ENCODE peak calls at places on chromosomes 3 and 15, in seven cellular contexts. E is mesendoderm, D is IMR-90, L is H1, A is neuronal stem cell, N is mesenchymal stem cell, P is trophoblast cell. Y is an unnamed sample.

GRCh38 chr15:63879211-63879610 is 45.5 kb upstream of the HERC1 start:
- DNase-seq in E (peak; percentile 32), D (no peak), L (no peak), A (peak; percentile 18), N (no peak), P (no peak), Y (no peak)

GRCh38 chr3:190064112-190064511 is 56.6 kb downstream of the P3H2 start:
- DNase-seq in E (no peak), D (peak; percentile 95), L (no peak), A (no peak), N (peak; percentile 90), P (no peak), Y (no peak)

GRCh38 chr15:75347222-75348033 is 589 bp downstream of the NEIL1 start:
- DNase-seq in E (peak; percentile 36), D (no peak), L (no peak), A (no peak), N (peak; percentile 24), P (no peak), Y (peak; percentile 65)

GRCh38 chr3:149815728-149816127 is 2.7 kb downstream of the RNF13 start:
- DNase-seq in E (no peak), D (no peak), L (no peak), A (no peak), N (no peak), P (no peak), Y (no peak)

GRCh38 chr3:172680684-172681083 is 30.2 kb downstream of the NCEH1 start:
- DNase-seq in E (no peak), D (no peak), L (no peak), A (no peak), N (no peak), P (no peak), Y (no peak)

GRCh38 chr15:74337607-74338211 is 29.7 kb downstream of the CYP11A1 start:
- DNase-seq in E (no peak), D (no peak), L (no peak), A (no peak), N (no peak), P (no peak), Y (no peak)

GRCh38 chr3:129606522-129607390 is at the start of gene PLXND1:
- DNase-seq in E (peak; percentile 90), D (peak; percentile 39), L (no peak), A (no peak), N (peak; percentile 87), P (no peak), Y (peak; percentile 77)

GRCh38 chr3:16917980-16918682 is 33.4 kb downstream of the PLCL2 start:
- DNase-seq in E (no peak), D (no peak), L (no peak), A (no peak), N (no peak), P (no peak), Y (no peak)

GRCh38 chr3:66537735-66538134 is 36.9 kb upstream of the LRIG1 start:
- DNase-seq in E (no peak), D (no peak), L (no peak), A (no peak), N (no peak), P (no peak), Y (no peak)

GRCh38 chr15:45143056-45143455 is 13.3 kb downstream of the DUOX1 start:
- DNase-seq in E (no peak), D (no peak), L (no peak), A (no peak), N (no peak), P (no peak), Y (no peak)
- H2AK5ac ChIP-seq in E (no peak overlapping the region), D (no peak overlapping the region), L (no peak overlapping the region), A (no peak overlapping the region), N (no peak overlapping the region), P (no peak overlapping the region), Y (no peak overlapping the region)

GRCh38 chr15:60781211-60781713 is 302.3 kb upstream of the ICE2 start:
- DNase-seq in E (no peak), D (no peak), L (no peak), A (no peak), N (no peak), P (no peak), Y (no peak)

GRCh38 chr15:60780147-60780546 is 301.2 kb upstream of the ICE2 start:
- DNase-seq in E (no peak), D (no peak), L (no peak), A (no peak), N (no peak), P (no peak), Y (no peak)

GRCh38 chr15:60774829-60775228 is 295.9 kb upstream of the ICE2 start:
- DNase-seq in E (no peak), D (no peak), L (no peak), A (no peak), N (no peak), P (no peak), Y (no peak)

GRCh38 chr15:60773893-60774292 is 295.0 kb upstream of the ICE2 start:
- DNase-seq in E (no peak), D (peak; percentile 38), L (no peak), A (no peak), N (peak; percentile 27), P (no peak), Y (no peak)

DNA sequence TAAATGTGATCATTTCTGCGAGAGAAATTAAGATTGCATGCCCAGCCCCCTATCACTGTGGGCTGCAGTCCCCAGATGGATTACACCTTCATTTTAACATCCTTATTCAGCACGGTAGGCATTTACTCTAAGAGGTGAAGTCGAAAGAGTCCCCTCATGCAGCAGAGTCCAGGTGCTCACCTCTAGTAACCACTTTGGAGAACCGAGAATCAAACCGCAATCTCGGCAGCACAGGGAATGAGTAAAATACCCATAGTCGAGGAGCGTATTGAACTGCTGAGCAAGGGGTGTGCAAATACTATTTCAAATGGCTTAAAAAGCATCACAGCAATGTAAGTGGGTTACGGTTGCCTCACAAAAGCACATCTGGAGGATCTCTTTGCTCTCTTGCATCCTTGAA is 298.6 kb upstream of the ICE2 start:
- DNase-seq in E (no peak), D (no peak), L (no peak), A (no peak), N (no peak), P (no peak), Y (no peak)
- H4K8ac ChIP-seq in E (no peak overlapping the region), D (no peak overlapping the region), L (no peak overlapping the region), A (no peak overlapping the region), N (no peak overlapping the region), P (no peak overlapping the region), Y (no peak overlapping the region)

GRCh38 chr3:79390352-79390751 is 377.4 kb downstream of the ROBO1 start:
- DNase-seq in E (no peak), D (no peak), L (no peak), A (no peak), N (no peak), P (no peak), Y (no peak)

GRCh38 chr3:79383402-79384012 is 384.3 kb downstream of the ROBO1 start:
- DNase-seq in E (no peak), D (peak; percentile 39), L (no peak), A (no peak), N (peak; percentile 46), P (no peak), Y (no peak)

GRCh38 chr3:79380581-79380980 is 387.2 kb downstream of the ROBO1 start:
- DNase-seq in E (no peak), D (peak; percentile 17), L (no peak), A (no peak), N (no peak), P (no peak), Y (no peak)

DNA sequence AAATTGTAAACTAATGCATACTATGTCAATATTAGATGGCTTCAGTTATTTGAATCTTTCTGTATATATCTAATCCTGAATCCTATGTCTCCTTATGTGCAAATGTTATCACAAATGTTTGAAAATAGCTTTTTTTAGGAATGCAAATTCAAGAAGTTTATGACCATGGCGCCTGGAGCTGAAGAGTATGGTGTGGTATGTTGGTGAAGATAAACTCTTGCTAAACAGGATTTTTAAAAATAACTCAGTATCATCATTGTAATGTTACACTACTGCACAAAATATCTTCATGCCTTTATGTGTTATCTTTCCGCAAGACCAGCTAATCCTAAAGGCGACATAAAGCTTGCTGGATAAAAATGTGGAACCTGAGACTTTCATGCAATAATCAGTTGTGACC is 382.6 kb downstream of the ROBO1 start:
- DNase-seq in E (no peak), D (no peak), L (no peak), A (no peak), N (no peak), P (peak; percentile 54), Y (no peak)
- H2AK5ac ChIP-seq in E (no peak overlapping the region), D (no peak overlapping the region), L (no peak overlapping the region), A (no peak overlapping the region), N (no peak overlapping the region), P (no peak overlapping the region), Y (no peak overlapping the region)

GRCh38 chr3:170985304-170985703 is 41.2 kb downstream of the SLC2A2 start:
- DNase-seq in E (no peak), D (no peak), L (no peak), A (no peak), N (no peak), P (no peak), Y (no peak)
- H4K8ac ChIP-seq in E (no peak overlapping the region), D (no peak overlapping the region), L (no peak overlapping the region), A (no peak overlapping the region), N (no peak overlapping the region), P (no peak overlapping the region), Y (no peak overlapping the region)

GRCh38 chr3:53257465-53257864 is 1.6 kb upstream of the TKT start:
- DNase-seq in E (no peak), D (no peak), L (no peak), A (no peak), N (no peak), P (no peak), Y (no peak)
- H2AK5ac ChIP-seq in E (no peak overlapping the region), D (no peak overlapping the region), L (peak overlapping the region; percentile 6), A (peak overlapping the region; percentile 98), N (no peak overlapping the region), P (peak overlapping the region; percentile 41), Y (no peak overlapping the region)

GRCh38 chr3:10021856-10022775 is 4.1 kb upstream of the FANCD2 start:
- DNase-seq in E (no peak), D (no peak), L (no peak), A (no peak), N (no peak), P (no peak), Y (no peak)
- H4K8ac ChIP-seq in E (no peak overlapping the region), D (no peak overlapping the region), L (no peak overlapping the region), A (no peak overlapping the region), N (no peak overlapping the region), P (no peak overlapping the region), Y (no peak overlapping the region)

Y was measured in H9.